ENCODE peak calls at places on chromosomes 12 and 14, in four cellular contexts. X is psoas muscle, I is astrocyte, E is mesendoderm. A is an unnamed sample. For H3K4me1, the result is how much of the 10 kb centered on the place peaks cover.

GRCh38 chr12:104377507-104377812 is 73.9 kb downstream of the EID3 start:
- DNase-seq in X (no peak), I (no peak), E (no peak), A (no peak)

GRCh38 chr12:55729592-55730446 is 1.0 kb upstream of the CD63 start:
- DNase-seq in X (peak), I (peak), E (peak), A (peak)

GRCh38 chr12:25829192-25829591 is 129.3 kb upstream of the RASSF8 start:
- DNase-seq in X (no peak), I (peak), E (no peak), A (peak)

GRCh38 chr12:53004178-53004577 is 2.1 kb upstream of the EIF4B start:
- DNase-seq in X (no peak), I (no peak), E (peak), A (no peak)

GRCh38 chr14:25007832-25008231 is 42.1 kb downstream of the STXBP6 start:
- DNase-seq in X (no peak), I (no peak), E (no peak), A (no peak)

GRCh38 chr14:30298266-30298795 is 260.6 kb upstream of the G2E3 start:
- DNase-seq in X (no peak), I (no peak), E (peak), A (peak)

GRCh38 chr12:116465892-116466291 is 93.3 kb upstream of the MAP1LC3B2 start:
- DNase-seq in X (no peak), I (no peak), E (peak), A (no peak)

GRCh38 chr12:33205986-33206385 is 233.6 kb downstream of the SYT10 start:
- DNase-seq in X (no peak), I (no peak), E (no peak), A (peak)

GRCh38 chr12:78189656-78190055 is 359.0 kb downstream of the NAV3 start:
- DNase-seq in X (no peak), I (no peak), E (no peak), A (no peak)

GRCh38 chr12:51846911-51847829 is 1.3 kb downstream of the FIGNL2 start:
- DNase-seq in X (no peak), I (no peak), E (peak), A (no peak)

GRCh38 chr12:109802828-109803227 is 30.4 kb downstream of the TRPV4 start:
- DNase-seq in X (no peak), I (no peak), E (no peak), A (no peak)

GRCh38 chr12:46553266-46553665 is 180.7 kb upstream of the SLC38A2 start:
- DNase-seq in X (no peak), I (peak), E (peak), A (peak)

DNA sequence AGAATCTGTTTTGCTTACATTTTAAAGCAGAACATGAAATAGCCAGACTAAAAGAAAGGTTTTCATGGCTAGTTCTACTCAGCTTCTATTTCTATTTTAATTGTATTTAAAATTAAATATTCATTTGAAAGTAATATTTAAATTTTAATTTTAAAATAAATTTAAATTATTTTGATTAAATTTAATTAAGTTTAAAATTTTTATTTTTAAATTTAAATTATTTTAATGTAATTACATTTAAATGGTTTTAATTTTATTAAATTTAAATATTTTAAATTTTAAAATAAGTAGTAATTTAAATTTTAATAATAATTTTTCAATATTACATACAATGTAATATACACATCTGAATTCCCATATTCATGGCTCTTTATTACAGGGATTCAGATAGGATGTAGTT is 17.3 kb upstream of the KCNK10 start:
- DNase-seq in X (no peak), I (no peak), E (no peak), A (no peak)
- H3K4me1 ChIP-seq in X (under half), I (under half), E (under half), A (under half)

GRCh38 chr14:33692762-33693161 is 258.1 kb downstream of the EGLN3 start:
- DNase-seq in X (no peak), I (peak), E (no peak), A (peak)

GRCh38 chr14:33689680-33690079 is 261.2 kb downstream of the EGLN3 start:
- DNase-seq in X (no peak), I (no peak), E (no peak), A (no peak)

GRCh38 chr14:33696165-33696564 is 254.7 kb downstream of the EGLN3 start:
- DNase-seq in X (no peak), I (no peak), E (no peak), A (no peak)

GRCh38 chr14:33691907-33692306 is 259.0 kb downstream of the EGLN3 start:
- DNase-seq in X (no peak), I (no peak), E (no peak), A (no peak)

DNA sequence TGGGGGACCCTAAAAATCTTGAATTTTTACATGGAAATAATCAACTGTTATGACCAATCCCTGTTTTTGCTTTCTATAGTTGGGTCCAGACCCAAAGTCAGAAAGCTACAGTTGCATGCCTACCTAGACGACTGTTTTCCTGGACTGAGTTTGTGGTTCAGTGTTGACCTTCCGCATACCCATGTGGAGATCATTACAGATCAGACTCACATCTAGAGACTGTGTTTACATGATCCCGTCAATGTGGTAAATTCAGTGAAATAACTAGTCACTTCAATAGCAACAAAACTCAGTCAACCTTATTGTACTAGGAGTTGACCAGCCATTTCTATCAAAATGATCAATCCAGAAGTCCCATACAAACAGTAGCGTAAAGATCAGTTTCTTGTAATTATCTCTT is 257.6 kb downstream of the EGLN3 start:
- DNase-seq in X (no peak), I (peak), E (no peak), A (no peak)
- H3K4me1 ChIP-seq in X (under half), I (under half), E (under half), A (under half)

GRCh38 chr14:77311217-77311616 is 9.5 kb downstream of the POMT2 start:
- DNase-seq in X (no peak), I (no peak), E (no peak), A (peak)
- H3K4me1 ChIP-seq in X (half or more), I (under half), E (under half), A (under half)

GRCh38 chr12:47776471-47777143 is 3.6 kb downstream of the SLC48A1 start:
- DNase-seq in X (peak), I (no peak), E (no peak), A (no peak)
- H3K4me1 ChIP-seq in X (half or more), I (under half), E (under half), A (under half)

GRCh38 chr14:64686216-64686615 is 18.0 kb upstream of the PLEKHG3 start:
- DNase-seq in X (no peak), I (no peak), E (no peak), A (no peak)
- H3K4me1 ChIP-seq in X (under half), I (under half), E (under half), A (under half)

DNA sequence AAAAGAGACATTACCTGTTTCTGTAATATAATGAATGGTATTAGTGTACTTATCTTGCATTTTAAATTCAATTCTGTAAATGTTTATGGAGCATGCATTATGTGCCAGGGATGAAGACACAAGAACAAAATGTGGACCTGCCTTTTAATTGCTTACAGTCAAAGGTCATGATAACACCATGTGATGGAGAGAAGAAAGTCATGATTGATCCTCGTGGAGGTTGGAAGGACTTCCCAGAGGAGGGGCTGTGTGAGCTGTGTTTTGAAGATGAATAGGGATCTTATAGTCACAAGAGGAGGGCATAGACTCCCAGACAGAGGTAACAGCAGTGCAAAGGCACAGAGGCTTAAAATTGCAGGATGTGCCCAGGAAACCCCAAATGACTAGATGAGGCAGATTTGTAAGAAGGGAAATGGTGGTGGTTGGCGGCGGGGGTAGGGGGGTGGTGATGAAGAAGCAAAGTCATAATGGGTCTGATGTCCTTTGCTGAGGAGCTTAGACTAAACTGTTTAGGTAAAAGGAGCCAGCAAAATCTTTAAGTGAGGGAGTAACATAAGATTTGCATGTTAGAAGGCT is 151.5 kb downstream of the PRKCH start:
- DNase-seq in X (no peak), I (no peak), E (no peak), A (no peak)
- H3K4me1 ChIP-seq in X (under half), I (half or more), E (under half), A (under half)

A was measured in foreskin keratinocyte.